ENCODE peak calls at places on chromosomes 12 and 14, in nine cellular contexts. Z is cardiac fibroblast; E is stimulated activated naive B cell treated with anti-CD40 and anti-IgM and Interleukin-4, amounts not matched to agents 10 μg/mL and 1 μg/mL and 100 μg/mL, for 72 hours; F is activated naive CD4-positive, alpha-beta T cell treated with anti-CD3 and anti-CD28 coated beads, Interleukin-2, amount 10 ng/mL, durations not matched to agents 7 days and 5 days; M is psoas muscle; U is glutamatergic neuron; G is LNCaP clone FGC; T is NCI-H1694; B is uterus. K is an unnamed sample.

GRCh38 chr14:96764012-96764411 is 33.2 kb upstream of the VRK1 start:
- DNase-seq in U (no peak), T (no peak), Z (no peak), E (no peak), B (no peak), M (no peak), G (no peak), F (no peak), K (no peak)

GRCh38 chr12:104460973-104461693 is 4.4 kb downstream of the CHST11 start:
- DNase-seq in F (no peak), E (no peak), G (no peak), Z (no peak), M (no peak), U (no peak), B (no peak), T (no peak), K (no peak)

GRCh38 chr12:65740873-65741600 is 83.2 kb upstream of the HMGA2 start:
- DNase-seq in F (peak; percentile 68), G (no peak), U (peak; percentile 98), Z (peak; percentile 85), T (no peak), E (peak; percentile 60), M (peak; percentile 73), B (peak; percentile 73), K (peak; percentile 87)

GRCh38 chr12:69476276-69477017 is 6.3 kb downstream of the FRS2 start:
- DNase-seq in F (no peak), E (no peak), M (no peak), T (no peak), G (no peak), U (no peak), B (no peak), Z (no peak), K (no peak)

GRCh38 chr12:107992870-107993451 is 136.1 kb upstream of the WSCD2 start:
- DNase-seq in M (no peak), T (peak; percentile 33), G (peak; percentile 6), E (no peak), U (peak; percentile 34), B (no peak), F (no peak), Z (peak; percentile 13), K (peak; percentile 20)

GRCh38 chr12:121513464-121514183 is 67.2 kb downstream of the KDM2B start:
- DNase-seq in Z (no peak), E (no peak), U (peak; percentile 23), B (no peak), F (peak; percentile 26), M (no peak), G (peak; percentile 56), T (no peak), K (no peak)

GRCh38 chr12:7450667-7451066 is 6.7 kb upstream of the CD163L1 start:
- DNase-seq in U (no peak), E (no peak), F (no peak), B (no peak), M (no peak), T (no peak), G (peak; percentile 42), Z (no peak), K (no peak)

GRCh38 chr14:43022094-43022800 is 1415.6 kb downstream of the LRFN5 start:
- DNase-seq in U (no peak), Z (no peak), M (no peak), G (no peak), F (no peak), E (no peak), B (no peak), T (no peak), K (no peak)

GRCh38 chr12:252634-253033 is 10.0 kb downstream of the SLC6A13 start:
- DNase-seq in G (no peak), B (no peak), U (no peak), T (no peak), M (no peak), Z (no peak), F (no peak), E (no peak), K (no peak)